ENCODE peak calls at places on chromosomes 4 and X, in six cellular contexts. One of them, this sample, is unnamed. For H3K27me3, the result is how much of the 10 kb centered on the place peaks cover.

GRCh38 chrX:37380920-37381319 is 31.8 kb downstream of the PRRG1 start:
- DNase-seq in mesendoderm: no peak
- DNase-seq in PC-3: peak
- DNase-seq in CD8-positive, alpha-beta T cell: no peak
- DNase-seq in Peyer's patch: no peak
- DNase-seq in iPS DF 6.9: no peak
- DNase-seq in this sample: no peak

GRCh38 chrX:77564824-77565223 is 117.6 kb downstream of the FGF16 start:
- DNase-seq in CD8-positive, alpha-beta T cell: no peak
- DNase-seq in mesendoderm: no peak
- DNase-seq in iPS DF 6.9: no peak
- DNase-seq in Peyer's patch: no peak
- DNase-seq in PC-3: peak
- DNase-seq in this sample: no peak

GRCh38 chr4:98113005-98113404 is 30.3 kb downstream of the STPG2 start:
- DNase-seq in mesendoderm: peak
- DNase-seq in CD8-positive, alpha-beta T cell: no peak
- DNase-seq in PC-3: peak
- DNase-seq in iPS DF 6.9: no peak
- DNase-seq in Peyer's patch: no peak
- DNase-seq in this sample: peak

GRCh38 chr4:83082777-83083176 is 31.8 kb downstream of the PLAC8 start:
- DNase-seq in PC-3: peak
- DNase-seq in Peyer's patch: peak
- DNase-seq in mesendoderm: no peak
- DNase-seq in iPS DF 6.9: no peak
- DNase-seq in CD8-positive, alpha-beta T cell: peak
- DNase-seq in this sample: no peak

GRCh38 chr4:118338981-118339765 is 13.6 kb downstream of the PRSS12 start:
- DNase-seq in Peyer's patch: no peak
- DNase-seq in CD8-positive, alpha-beta T cell: no peak
- DNase-seq in iPS DF 6.9: no peak
- DNase-seq in mesendoderm: no peak
- DNase-seq in PC-3: peak
- DNase-seq in this sample: no peak

GRCh38 chr4:22957774-22958173 is 265.0 kb downstream of the GBA3 start:
- DNase-seq in Peyer's patch: no peak
- DNase-seq in iPS DF 6.9: no peak
- DNase-seq in mesendoderm: no peak
- DNase-seq in CD8-positive, alpha-beta T cell: no peak
- DNase-seq in PC-3: no peak
- DNase-seq in this sample: no peak

GRCh38 chrX:46125139-46125538 is 420.1 kb downstream of the ZNF674 start:
- DNase-seq in iPS DF 6.9: no peak
- DNase-seq in PC-3: no peak
- DNase-seq in mesendoderm: no peak
- DNase-seq in Peyer's patch: no peak
- DNase-seq in CD8-positive, alpha-beta T cell: no peak
- DNase-seq in this sample: no peak

GRCh38 chr4:38489924-38490639 is 173.9 kb upstream of the KLF3 start:
- DNase-seq in iPS DF 6.9: no peak
- DNase-seq in Peyer's patch: peak
- DNase-seq in PC-3: peak
- DNase-seq in mesendoderm: peak
- DNase-seq in CD8-positive, alpha-beta T cell: no peak
- DNase-seq in this sample: no peak

GRCh38 chr4:115030281-115030680 is 83.1 kb downstream of the NDST4 start:
- DNase-seq in PC-3: no peak
- DNase-seq in iPS DF 6.9: no peak
- DNase-seq in CD8-positive, alpha-beta T cell: no peak
- DNase-seq in mesendoderm: no peak
- DNase-seq in Peyer's patch: no peak
- DNase-seq in this sample: no peak

GRCh38 chr4:165788686-165789463 is 84.2 kb upstream of the TLL1 start:
- DNase-seq in CD8-positive, alpha-beta T cell: no peak
- DNase-seq in mesendoderm: no peak
- DNase-seq in iPS DF 6.9: no peak
- DNase-seq in PC-3: no peak
- DNase-seq in Peyer's patch: no peak
- DNase-seq in this sample: no peak

GRCh38 chr4:8736083-8736825 is 135.4 kb downstream of the HMX1 start:
- DNase-seq in CD8-positive, alpha-beta T cell: no peak
- DNase-seq in iPS DF 6.9: no peak
- DNase-seq in Peyer's patch: peak
- DNase-seq in PC-3: no peak
- DNase-seq in mesendoderm: no peak
- DNase-seq in this sample: no peak

GRCh38 chr4:141347738-141348524 is 127.2 kb downstream of the ZNF330 start:
- DNase-seq in iPS DF 6.9: no peak
- DNase-seq in CD8-positive, alpha-beta T cell: no peak
- DNase-seq in Peyer's patch: no peak
- DNase-seq in PC-3: no peak
- DNase-seq in mesendoderm: no peak
- DNase-seq in this sample: no peak
- H3K27me3 ChIP-seq in iPS DF 6.9: under half
- H3K27me3 ChIP-seq in CD8-positive, alpha-beta T cell: under half
- H3K27me3 ChIP-seq in Peyer's patch: under half
- H3K27me3 ChIP-seq in PC-3: under half
- H3K27me3 ChIP-seq in mesendoderm: under half
- H3K27me3 ChIP-seq in this sample: under half

DNA sequence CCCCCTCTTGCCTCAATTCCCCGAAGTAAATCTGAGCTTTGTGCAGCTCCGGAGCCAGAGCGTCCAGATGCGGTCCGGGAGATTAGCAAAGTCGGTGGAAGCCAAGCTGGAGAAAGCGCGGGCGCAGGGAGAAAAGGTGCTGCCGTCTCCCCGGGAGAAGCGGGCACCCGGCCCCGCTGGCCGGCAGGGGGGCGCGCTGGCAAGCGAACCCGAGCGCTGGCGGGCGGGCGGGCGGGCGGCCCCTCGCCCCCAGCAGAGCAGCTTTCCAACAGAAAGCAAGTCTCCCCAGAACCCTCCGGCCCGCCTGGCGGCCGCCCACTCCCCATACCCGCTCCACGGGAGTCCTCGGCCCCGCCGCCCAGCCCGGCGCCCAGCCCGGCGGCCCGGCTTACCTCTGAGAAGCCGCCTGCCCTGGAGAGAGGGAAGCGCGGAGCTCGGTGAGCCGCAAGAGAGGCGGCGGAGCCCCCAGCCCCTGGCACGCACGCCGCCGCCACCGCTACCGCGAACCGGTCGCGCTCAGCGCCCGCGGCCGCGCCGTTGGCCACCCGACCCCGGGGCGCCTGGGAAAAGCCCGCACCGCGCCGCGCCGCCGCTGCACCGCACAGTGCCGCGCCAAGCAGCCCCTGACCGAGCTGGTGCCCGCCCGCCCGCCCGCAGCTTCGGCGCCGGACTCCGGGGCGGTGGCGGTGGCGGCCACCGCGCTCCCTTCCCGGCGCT is 529 bp upstream of the CITED1 start:
- DNase-seq in Peyer's patch: no peak
- DNase-seq in CD8-positive, alpha-beta T cell: no peak
- DNase-seq in mesendoderm: peak
- DNase-seq in PC-3: peak
- DNase-seq in iPS DF 6.9: no peak
- DNase-seq in this sample: peak
- H3K27me3 ChIP-seq in Peyer's patch: under half
- H3K27me3 ChIP-seq in CD8-positive, alpha-beta T cell: under half
- H3K27me3 ChIP-seq in mesendoderm: under half
- H3K27me3 ChIP-seq in PC-3: under half
- H3K27me3 ChIP-seq in iPS DF 6.9: under half
- H3K27me3 ChIP-seq in this sample: under half

DNA sequence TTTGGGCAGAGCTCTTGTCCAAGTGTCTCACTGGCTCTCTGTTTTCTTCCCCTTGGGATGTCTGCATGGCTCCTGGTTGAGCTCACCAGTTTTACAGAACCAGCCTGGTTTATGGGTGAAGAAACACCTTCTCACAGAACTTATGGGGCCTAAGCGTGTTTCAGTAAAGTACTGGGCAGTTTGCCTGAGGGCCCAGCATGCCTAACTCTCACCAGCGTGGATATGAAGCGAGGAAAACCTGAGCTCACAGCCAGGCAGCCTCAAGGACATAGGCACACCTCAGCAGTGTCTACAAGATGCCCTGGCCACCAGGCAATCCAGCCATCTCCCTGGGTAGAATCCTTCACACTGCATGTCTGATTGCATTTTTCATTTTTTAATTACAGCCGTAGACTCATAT is 9.2 kb downstream of the NHSL2 start:
- DNase-seq in iPS DF 6.9: no peak
- DNase-seq in PC-3: no peak
- DNase-seq in CD8-positive, alpha-beta T cell: no peak
- DNase-seq in Peyer's patch: no peak
- DNase-seq in mesendoderm: no peak
- DNase-seq in this sample: no peak
- H3K27me3 ChIP-seq in iPS DF 6.9: under half
- H3K27me3 ChIP-seq in PC-3: under half
- H3K27me3 ChIP-seq in CD8-positive, alpha-beta T cell: under half
- H3K27me3 ChIP-seq in Peyer's patch: under half
- H3K27me3 ChIP-seq in mesendoderm: under half
- H3K27me3 ChIP-seq in this sample: under half

GRCh38 chrX:25012793-25013592 is 2.8 kb downstream of the ARX start:
- DNase-seq in Peyer's patch: no peak
- DNase-seq in CD8-positive, alpha-beta T cell: no peak
- DNase-seq in mesendoderm: no peak
- DNase-seq in PC-3: no peak
- DNase-seq in iPS DF 6.9: no peak
- DNase-seq in this sample: peak

GRCh38 chrX:25012433-25012735 is 3.4 kb downstream of the ARX start:
- DNase-seq in PC-3: no peak
- DNase-seq in mesendoderm: peak
- DNase-seq in iPS DF 6.9: no peak
- DNase-seq in Peyer's patch: no peak
- DNase-seq in CD8-positive, alpha-beta T cell: no peak
- DNase-seq in this sample: no peak

GRCh38 chrX:25015486-25016360 is at the start of gene ARX:
- DNase-seq in PC-3: no peak
- DNase-seq in Peyer's patch: peak
- DNase-seq in CD8-positive, alpha-beta T cell: no peak
- DNase-seq in mesendoderm: peak
- DNase-seq in iPS DF 6.9: no peak
- DNase-seq in this sample: peak

GRCh38 chrX:25014366-25014838 is 1.4 kb downstream of the ARX start:
- DNase-seq in mesendoderm: no peak
- DNase-seq in iPS DF 6.9: no peak
- DNase-seq in CD8-positive, alpha-beta T cell: no peak
- DNase-seq in PC-3: no peak
- DNase-seq in Peyer's patch: no peak
- DNase-seq in this sample: no peak

GRCh38 chrX:25013593-25014365 is 2.0 kb downstream of the ARX start:
- DNase-seq in CD8-positive, alpha-beta T cell: no peak
- DNase-seq in mesendoderm: no peak
- DNase-seq in PC-3: no peak
- DNase-seq in iPS DF 6.9: no peak
- DNase-seq in Peyer's patch: no peak
- DNase-seq in this sample: no peak
- H3K27me3 ChIP-seq in CD8-positive, alpha-beta T cell: under half
- H3K27me3 ChIP-seq in mesendoderm: half or more
- H3K27me3 ChIP-seq in PC-3: half or more
- H3K27me3 ChIP-seq in iPS DF 6.9: half or more
- H3K27me3 ChIP-seq in Peyer's patch: under half
- H3K27me3 ChIP-seq in this sample: under half

GRCh38 chr4:998096-998691 is 5.0 kb upstream of the SLC26A1 start:
- DNase-seq in mesendoderm: no peak
- DNase-seq in PC-3: no peak
- DNase-seq in iPS DF 6.9: no peak
- DNase-seq in CD8-positive, alpha-beta T cell: no peak
- DNase-seq in Peyer's patch: no peak
- DNase-seq in this sample: no peak

GRCh38 chr4:1002131-1002630 is 9.0 kb upstream of the SLC26A1 start:
- DNase-seq in mesendoderm: peak
- DNase-seq in iPS DF 6.9: no peak
- DNase-seq in CD8-positive, alpha-beta T cell: no peak
- DNase-seq in PC-3: no peak
- DNase-seq in Peyer's patch: peak
- DNase-seq in this sample: no peak

GRCh38 chr4:1000686-1001260 is 7.6 kb upstream of the SLC26A1 start:
- DNase-seq in mesendoderm: no peak
- DNase-seq in PC-3: no peak
- DNase-seq in CD8-positive, alpha-beta T cell: no peak
- DNase-seq in iPS DF 6.9: no peak
- DNase-seq in Peyer's patch: no peak
- DNase-seq in this sample: no peak

GRCh38 chr4:1001561-1002130 is 8.4 kb upstream of the SLC26A1 start:
- DNase-seq in Peyer's patch: no peak
- DNase-seq in CD8-positive, alpha-beta T cell: no peak
- DNase-seq in iPS DF 6.9: no peak
- DNase-seq in PC-3: no peak
- DNase-seq in mesendoderm: no peak
- DNase-seq in this sample: no peak

DNA sequence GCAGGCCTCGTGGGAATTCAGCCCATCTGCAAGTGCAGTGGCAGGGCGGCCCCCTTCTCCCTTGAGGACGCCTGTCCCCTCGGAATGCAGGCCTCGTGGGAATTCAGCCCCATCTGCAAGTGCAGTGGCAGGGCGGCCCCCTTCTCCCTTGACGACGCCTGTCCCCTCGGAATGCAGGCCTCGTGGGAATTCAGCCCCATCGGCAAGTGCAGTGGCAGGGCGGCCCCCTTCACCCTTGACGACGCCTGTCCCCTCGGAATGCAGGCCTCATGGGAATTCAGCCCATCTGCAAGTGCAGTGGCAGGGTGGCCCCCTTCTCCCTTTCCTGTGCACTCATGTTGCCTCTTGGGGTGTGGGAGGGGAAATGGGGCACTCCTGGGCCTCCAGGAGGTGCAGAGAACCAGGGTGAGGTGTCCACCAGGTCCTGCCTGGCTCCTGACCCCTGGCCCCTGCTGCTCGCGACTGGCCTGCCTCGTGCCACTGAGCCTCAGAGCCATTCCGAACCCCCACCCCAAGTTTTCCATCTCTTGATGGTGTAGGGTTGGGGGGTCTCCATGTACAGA is 6.7 kb upstream of the SLC26A1 start:
- DNase-seq in Peyer's patch: no peak
- DNase-seq in mesendoderm: no peak
- DNase-seq in PC-3: no peak
- DNase-seq in CD8-positive, alpha-beta T cell: no peak
- DNase-seq in iPS DF 6.9: no peak
- DNase-seq in this sample: no peak
- H3K27me3 ChIP-seq in Peyer's patch: half or more
- H3K27me3 ChIP-seq in mesendoderm: under half
- H3K27me3 ChIP-seq in PC-3: under half
- H3K27me3 ChIP-seq in CD8-positive, alpha-beta T cell: under half
- H3K27me3 ChIP-seq in iPS DF 6.9: half or more
- H3K27me3 ChIP-seq in this sample: under half

GRCh38 chr4:6198768-6199343 is 1.5 kb downstream of the JAKMIP1 start:
- DNase-seq in PC-3: no peak
- DNase-seq in iPS DF 6.9: peak
- DNase-seq in Peyer's patch: peak
- DNase-seq in CD8-positive, alpha-beta T cell: peak
- DNase-seq in mesendoderm: peak
- DNase-seq in this sample: no peak
- H3K27me3 ChIP-seq in PC-3: under half
- H3K27me3 ChIP-seq in iPS DF 6.9: under half
- H3K27me3 ChIP-seq in Peyer's patch: under half
- H3K27me3 ChIP-seq in CD8-positive, alpha-beta T cell: under half
- H3K27me3 ChIP-seq in mesendoderm: under half
- H3K27me3 ChIP-seq in this sample: under half